ENCODE peak calls at places on chromosomes 11 and 22, in seven cellular contexts. One of them, this sample, is unnamed.

GRCh38 chr11:59802639-59803176 is 7.9 kb downstream of the MRPL16 start:
- DNase-seq in pulmonary artery endothelial cell: no peak
- DNase-seq in Kasumi-1: peak
- DNase-seq in progenitor cell of endocrine pancreas: no peak
- DNase-seq in foreskin fibroblast: peak
- DNase-seq in NCI-H1930: peak
- DNase-seq in HAP-1: peak
- DNase-seq in this sample: no peak

GRCh38 chr22:19580291-19580890 is 56.2 kb upstream of the CLDN5 start:
- DNase-seq in pulmonary artery endothelial cell: no peak
- DNase-seq in Kasumi-1: no peak
- DNase-seq in progenitor cell of endocrine pancreas: no peak
- DNase-seq in foreskin fibroblast: no peak
- DNase-seq in NCI-H1930: no peak
- DNase-seq in HAP-1: no peak
- DNase-seq in this sample: no peak

GRCh38 chr11:128506999-128507591 is 80.3 kb downstream of the ETS1 start:
- DNase-seq in pulmonary artery endothelial cell: peak
- DNase-seq in Kasumi-1: no peak
- DNase-seq in progenitor cell of endocrine pancreas: no peak
- DNase-seq in foreskin fibroblast: peak
- DNase-seq in NCI-H1930: no peak
- DNase-seq in HAP-1: peak
- DNase-seq in this sample: no peak

GRCh38 chr11:76280882-76281557 is 74.7 kb upstream of the WNT11 start:
- DNase-seq in pulmonary artery endothelial cell: no peak
- DNase-seq in Kasumi-1: no peak
- DNase-seq in progenitor cell of endocrine pancreas: no peak
- DNase-seq in foreskin fibroblast: no peak
- DNase-seq in NCI-H1930: no peak
- DNase-seq in HAP-1: no peak
- DNase-seq in this sample: no peak

GRCh38 chr22:39663751-39664150 is 93.2 kb downstream of the CACNA1I start:
- DNase-seq in pulmonary artery endothelial cell: no peak
- DNase-seq in Kasumi-1: no peak
- DNase-seq in progenitor cell of endocrine pancreas: no peak
- DNase-seq in foreskin fibroblast: no peak
- DNase-seq in NCI-H1930: no peak
- DNase-seq in HAP-1: no peak
- DNase-seq in this sample: no peak

GRCh38 chr11:63683133-63683991 is 2.1 kb downstream of the RTN3 start:
- DNase-seq in pulmonary artery endothelial cell: no peak
- DNase-seq in Kasumi-1: peak
- DNase-seq in progenitor cell of endocrine pancreas: no peak
- DNase-seq in foreskin fibroblast: no peak
- DNase-seq in NCI-H1930: no peak
- DNase-seq in HAP-1: no peak
- DNase-seq in this sample: no peak

GRCh38 chr11:126871792-126872191 is 128.8 kb downstream of the KIRREL3 start:
- DNase-seq in pulmonary artery endothelial cell: no peak
- DNase-seq in Kasumi-1: no peak
- DNase-seq in progenitor cell of endocrine pancreas: no peak
- DNase-seq in foreskin fibroblast: peak
- DNase-seq in NCI-H1930: no peak
- DNase-seq in HAP-1: no peak
- DNase-seq in this sample: no peak

GRCh38 chr11:80831374-80831773 is 1390.5 kb upstream of the TENM4 start:
- DNase-seq in pulmonary artery endothelial cell: no peak
- DNase-seq in Kasumi-1: no peak
- DNase-seq in progenitor cell of endocrine pancreas: no peak
- DNase-seq in foreskin fibroblast: no peak
- DNase-seq in NCI-H1930: no peak
- DNase-seq in HAP-1: no peak
- DNase-seq in this sample: no peak

GRCh38 chr11:14054708-14055107 is 92.2 kb downstream of the SPON1 start:
- DNase-seq in pulmonary artery endothelial cell: no peak
- DNase-seq in Kasumi-1: no peak
- DNase-seq in progenitor cell of endocrine pancreas: no peak
- DNase-seq in foreskin fibroblast: peak
- DNase-seq in NCI-H1930: no peak
- DNase-seq in HAP-1: no peak
- DNase-seq in this sample: no peak

GRCh38 chr22:46737976-46738641 is at the start of gene CERK:
- DNase-seq in pulmonary artery endothelial cell: no peak
- DNase-seq in Kasumi-1: peak
- DNase-seq in progenitor cell of endocrine pancreas: peak
- DNase-seq in foreskin fibroblast: peak
- DNase-seq in NCI-H1930: peak
- DNase-seq in HAP-1: peak
- DNase-seq in this sample: no peak

GRCh38 chr11:11916981-11917399 is 75.2 kb downstream of the USP47 start:
- DNase-seq in pulmonary artery endothelial cell: no peak
- DNase-seq in Kasumi-1: no peak
- DNase-seq in progenitor cell of endocrine pancreas: no peak
- DNase-seq in foreskin fibroblast: peak
- DNase-seq in NCI-H1930: no peak
- DNase-seq in HAP-1: no peak
- DNase-seq in this sample: no peak

GRCh38 chr22:37492428-37493344 is 6.5 kb upstream of the MFNG start:
- DNase-seq in pulmonary artery endothelial cell: no peak
- DNase-seq in Kasumi-1: peak
- DNase-seq in progenitor cell of endocrine pancreas: no peak
- DNase-seq in foreskin fibroblast: peak
- DNase-seq in NCI-H1930: no peak
- DNase-seq in HAP-1: peak
- DNase-seq in this sample: peak

GRCh38 chr11:78228467-78228866 is 39.7 kb downstream of the USP35 start:
- DNase-seq in pulmonary artery endothelial cell: peak
- DNase-seq in Kasumi-1: peak
- DNase-seq in progenitor cell of endocrine pancreas: no peak
- DNase-seq in foreskin fibroblast: no peak
- DNase-seq in NCI-H1930: peak
- DNase-seq in HAP-1: peak
- DNase-seq in this sample: no peak

GRCh38 chr11:119320593-119321524 is 3.9 kb upstream of the MCAM start:
- DNase-seq in pulmonary artery endothelial cell: no peak
- DNase-seq in Kasumi-1: peak
- DNase-seq in progenitor cell of endocrine pancreas: no peak
- DNase-seq in foreskin fibroblast: peak
- DNase-seq in NCI-H1930: no peak
- DNase-seq in HAP-1: peak
- DNase-seq in this sample: no peak

GRCh38 chr11:8800498-8801110 is 110.4 kb upstream of the AKIP1 start:
- DNase-seq in pulmonary artery endothelial cell: no peak
- DNase-seq in Kasumi-1: no peak
- DNase-seq in progenitor cell of endocrine pancreas: no peak
- DNase-seq in foreskin fibroblast: no peak
- DNase-seq in NCI-H1930: no peak
- DNase-seq in HAP-1: no peak
- DNase-seq in this sample: no peak

GRCh38 chr11:70324354-70325115 is 54.0 kb downstream of the PPFIA1 start:
- DNase-seq in pulmonary artery endothelial cell: no peak
- DNase-seq in Kasumi-1: no peak
- DNase-seq in progenitor cell of endocrine pancreas: no peak
- DNase-seq in foreskin fibroblast: no peak
- DNase-seq in NCI-H1930: no peak
- DNase-seq in HAP-1: no peak
- DNase-seq in this sample: no peak

GRCh38 chr11:12482839-12483238 is 105.5 kb downstream of the PARVA start:
- DNase-seq in pulmonary artery endothelial cell: no peak
- DNase-seq in Kasumi-1: no peak
- DNase-seq in progenitor cell of endocrine pancreas: no peak
- DNase-seq in foreskin fibroblast: no peak
- DNase-seq in NCI-H1930: no peak
- DNase-seq in HAP-1: no peak
- DNase-seq in this sample: no peak

GRCh38 chr22:20128902-20129746 is 2.5 kb upstream of the ZDHHC8 start:
- DNase-seq in pulmonary artery endothelial cell: no peak
- DNase-seq in Kasumi-1: peak
- DNase-seq in progenitor cell of endocrine pancreas: no peak
- DNase-seq in foreskin fibroblast: no peak
- DNase-seq in NCI-H1930: no peak
- DNase-seq in HAP-1: peak
- DNase-seq in this sample: peak

GRCh38 chr11:45918331-45918941 is 759 bp upstream of the PEX16 start:
- DNase-seq in pulmonary artery endothelial cell: peak
- DNase-seq in Kasumi-1: peak
- DNase-seq in progenitor cell of endocrine pancreas: peak
- DNase-seq in foreskin fibroblast: peak
- DNase-seq in NCI-H1930: peak
- DNase-seq in HAP-1: peak
- DNase-seq in this sample: no peak

GRCh38 chr11:93541884-93542752 is 1.1 kb downstream of the SMCO4 start:
- DNase-seq in pulmonary artery endothelial cell: peak
- DNase-seq in Kasumi-1: peak
- DNase-seq in progenitor cell of endocrine pancreas: no peak
- DNase-seq in foreskin fibroblast: peak
- DNase-seq in NCI-H1930: no peak
- DNase-seq in HAP-1: peak
- DNase-seq in this sample: no peak

GRCh38 chr22:45893516-45893915 is 83.4 kb downstream of the WNT7B start:
- DNase-seq in pulmonary artery endothelial cell: no peak
- DNase-seq in Kasumi-1: no peak
- DNase-seq in progenitor cell of endocrine pancreas: no peak
- DNase-seq in foreskin fibroblast: no peak
- DNase-seq in NCI-H1930: no peak
- DNase-seq in HAP-1: no peak
- DNase-seq in this sample: no peak

GRCh38 chr11:1834132-1834610 is 619 bp upstream of the SYT8 start:
- DNase-seq in pulmonary artery endothelial cell: no peak
- DNase-seq in Kasumi-1: no peak
- DNase-seq in progenitor cell of endocrine pancreas: no peak
- DNase-seq in foreskin fibroblast: no peak
- DNase-seq in NCI-H1930: no peak
- DNase-seq in HAP-1: no peak
- DNase-seq in this sample: no peak

GRCh38 chr11:105466582-105467228 is 143.2 kb upstream of the GRIA4 start:
- DNase-seq in pulmonary artery endothelial cell: peak
- DNase-seq in Kasumi-1: no peak
- DNase-seq in progenitor cell of endocrine pancreas: no peak
- DNase-seq in foreskin fibroblast: peak
- DNase-seq in NCI-H1930: no peak
- DNase-seq in HAP-1: no peak
- DNase-seq in this sample: no peak

GRCh38 chr11:134957540-134958335 is 545.7 kb upstream of the B3GAT1 start:
- DNase-seq in pulmonary artery endothelial cell: no peak
- DNase-seq in Kasumi-1: no peak
- DNase-seq in progenitor cell of endocrine pancreas: no peak
- DNase-seq in foreskin fibroblast: no peak
- DNase-seq in NCI-H1930: no peak
- DNase-seq in HAP-1: no peak
- DNase-seq in this sample: peak

GRCh38 chr11:131037873-131038272 is 121.6 kb upstream of the SNX19 start:
- DNase-seq in pulmonary artery endothelial cell: no peak
- DNase-seq in Kasumi-1: no peak
- DNase-seq in progenitor cell of endocrine pancreas: no peak
- DNase-seq in foreskin fibroblast: no peak
- DNase-seq in NCI-H1930: no peak
- DNase-seq in HAP-1: no peak
- DNase-seq in this sample: no peak

GRCh38 chr22:47293368-47294221 is 531.1 kb downstream of the TBC1D22A start:
- DNase-seq in pulmonary artery endothelial cell: no peak
- DNase-seq in Kasumi-1: no peak
- DNase-seq in progenitor cell of endocrine pancreas: no peak
- DNase-seq in foreskin fibroblast: no peak
- DNase-seq in NCI-H1930: no peak
- DNase-seq in HAP-1: no peak
- DNase-seq in this sample: no peak

GRCh38 chr22:46046299-46046685 is 69.3 kb upstream of the WNT7B start:
- DNase-seq in pulmonary artery endothelial cell: no peak
- DNase-seq in Kasumi-1: no peak
- DNase-seq in progenitor cell of endocrine pancreas: no peak
- DNase-seq in foreskin fibroblast: no peak
- DNase-seq in NCI-H1930: no peak
- DNase-seq in HAP-1: no peak
- DNase-seq in this sample: no peak

GRCh38 chr22:22408731-22409696 is 99.5 kb downstream of the ZNF280B start:
- DNase-seq in pulmonary artery endothelial cell: no peak
- DNase-seq in Kasumi-1: no peak
- DNase-seq in progenitor cell of endocrine pancreas: no peak
- DNase-seq in foreskin fibroblast: no peak
- DNase-seq in NCI-H1930: no peak
- DNase-seq in HAP-1: peak
- DNase-seq in this sample: peak

GRCh38 chr11:123519055-123519796 is 89.2 kb downstream of the GRAMD1B start:
- DNase-seq in pulmonary artery endothelial cell: no peak
- DNase-seq in Kasumi-1: no peak
- DNase-seq in progenitor cell of endocrine pancreas: no peak
- DNase-seq in foreskin fibroblast: no peak
- DNase-seq in NCI-H1930: no peak
- DNase-seq in HAP-1: no peak
- DNase-seq in this sample: peak

GRCh38 chr11:9090488-9091043 is 833 bp downstream of the SCUBE2 start:
- DNase-seq in pulmonary artery endothelial cell: no peak
- DNase-seq in Kasumi-1: no peak
- DNase-seq in progenitor cell of endocrine pancreas: no peak
- DNase-seq in foreskin fibroblast: no peak
- DNase-seq in NCI-H1930: no peak
- DNase-seq in HAP-1: no peak
- DNase-seq in this sample: no peak

GRCh38 chr22:29112680-29113079 is 39.8 kb downstream of the KREMEN1 start:
- DNase-seq in pulmonary artery endothelial cell: no peak
- DNase-seq in Kasumi-1: no peak
- DNase-seq in progenitor cell of endocrine pancreas: no peak
- DNase-seq in foreskin fibroblast: no peak
- DNase-seq in NCI-H1930: no peak
- DNase-seq in HAP-1: no peak
- DNase-seq in this sample: no peak

GRCh38 chr11:100512475-100512874 is 174.6 kb upstream of the ARHGAP42 start:
- DNase-seq in pulmonary artery endothelial cell: no peak
- DNase-seq in Kasumi-1: no peak
- DNase-seq in progenitor cell of endocrine pancreas: no peak
- DNase-seq in foreskin fibroblast: no peak
- DNase-seq in NCI-H1930: no peak
- DNase-seq in HAP-1: no peak
- DNase-seq in this sample: no peak

GRCh38 chr11:45773271-45774022 is 31.5 kb upstream of the SLC35C1 start:
- DNase-seq in pulmonary artery endothelial cell: no peak
- DNase-seq in Kasumi-1: no peak
- DNase-seq in progenitor cell of endocrine pancreas: no peak
- DNase-seq in foreskin fibroblast: no peak
- DNase-seq in NCI-H1930: no peak
- DNase-seq in HAP-1: no peak
- DNase-seq in this sample: no peak

GRCh38 chr11:58654079-58654907 is 31.8 kb downstream of the CNTF start:
- DNase-seq in pulmonary artery endothelial cell: peak
- DNase-seq in Kasumi-1: peak
- DNase-seq in progenitor cell of endocrine pancreas: peak
- DNase-seq in foreskin fibroblast: peak
- DNase-seq in NCI-H1930: peak
- DNase-seq in HAP-1: peak
- DNase-seq in this sample: peak

GRCh38 chr11:69079891-69080290 is 31.2 kb downstream of the TPCN2 start:
- DNase-seq in pulmonary artery endothelial cell: no peak
- DNase-seq in Kasumi-1: no peak
- DNase-seq in progenitor cell of endocrine pancreas: no peak
- DNase-seq in foreskin fibroblast: no peak
- DNase-seq in NCI-H1930: no peak
- DNase-seq in HAP-1: no peak
- DNase-seq in this sample: no peak

GRCh38 chr22:39215430-39216142 is 29.2 kb downstream of the PDGFB start:
- DNase-seq in pulmonary artery endothelial cell: no peak
- DNase-seq in Kasumi-1: peak
- DNase-seq in progenitor cell of endocrine pancreas: no peak
- DNase-seq in foreskin fibroblast: no peak
- DNase-seq in NCI-H1930: no peak
- DNase-seq in HAP-1: no peak
- DNase-seq in this sample: peak

GRCh38 chr22:25447689-25448434 is 116.6 kb upstream of the GRK3 start:
- DNase-seq in pulmonary artery endothelial cell: peak
- DNase-seq in Kasumi-1: peak
- DNase-seq in progenitor cell of endocrine pancreas: peak
- DNase-seq in foreskin fibroblast: peak
- DNase-seq in NCI-H1930: peak
- DNase-seq in HAP-1: peak
- DNase-seq in this sample: peak

GRCh38 chr11:7165911-7166310 is 77.1 kb downstream of the RBMXL2 start:
- DNase-seq in pulmonary artery endothelial cell: no peak
- DNase-seq in Kasumi-1: no peak
- DNase-seq in progenitor cell of endocrine pancreas: no peak
- DNase-seq in foreskin fibroblast: no peak
- DNase-seq in NCI-H1930: no peak
- DNase-seq in HAP-1: peak
- DNase-seq in this sample: no peak

This sample was measured in H1.